ENCODE peak calls at places on chromosomes 2 and 18, in nine cellular contexts. P is left ventricle myocardium superior; L is hypothalamus; A is H9; V is foreskin fibroblast; F is progenitor cell of endocrine pancreas; Y is CD4-positive, alpha-beta T cell; K is CD8-positive, alpha-beta memory T cell; D is caudate nucleus. X is an unnamed sample.

GRCh38 chr18:21444465-21445023 is 156.0 kb downstream of the ESCO1 start:
- DNase-seq in P (no peak), L (no peak), A (peak; percentile 48), V (peak; percentile 71), F (no peak), Y (no peak), K (no peak), D (peak; percentile 6), X (no peak)

GRCh38 chr2:222404126-222404891 is 20.0 kb upstream of the SGPP2 start:
- DNase-seq in P (peak; percentile 26), L (no peak), A (no peak), V (no peak), F (no peak), Y (no peak), K (no peak), D (no peak), X (no peak)

GRCh38 chr2:219509780-219510511 is 4.3 kb upstream of the ASIC4 start:
- DNase-seq in P (peak; percentile 65), L (no peak), A (peak; percentile 87), V (peak; percentile 82), F (peak; percentile 59), Y (peak; percentile 38), K (peak; percentile 25), D (peak; percentile 49), X (no peak)

GRCh38 chr18:26941608-26942007 is 76.1 kb upstream of the AQP4 start:
- DNase-seq in P (no peak), L (no peak), A (no peak), V (no peak), F (no peak), Y (no peak), K (no peak), D (no peak), X (no peak)

GRCh38 chr2:65353927-65354326 is 78.5 kb downstream of the SPRED2 start:
- DNase-seq in P (no peak), L (no peak), A (no peak), V (no peak), F (no peak), Y (no peak), K (no peak), D (no peak), X (no peak)

GRCh38 chr2:88765154-88765948 is 73.9 kb downstream of the RPIA start:
- DNase-seq in P (peak; percentile 35), L (no peak), A (peak; percentile 68), V (peak; percentile 54), F (peak; percentile 17), Y (no peak), K (no peak), D (peak; percentile 2), X (no peak)

GRCh38 chr2:94947097-94948016 is 76.1 kb downstream of the TEKT4 start:
- DNase-seq in P (no peak), L (no peak), A (no peak), V (no peak), F (no peak), Y (no peak), K (no peak), D (no peak), X (no peak)

GRCh38 chr2:113823729-113824595 is 65.9 kb upstream of the ACTR3 start:
- DNase-seq in P (no peak), L (no peak), A (no peak), V (peak; percentile 5), F (no peak), Y (no peak), K (no peak), D (no peak), X (no peak)

GRCh38 chr2:46490521-46491141 is 11.3 kb downstream of the TMEM247 start:
- DNase-seq in P (peak; percentile 75), L (no peak), A (peak; percentile 50), V (peak; percentile 60), F (no peak), Y (no peak), K (no peak), D (peak; percentile 68), X (no peak)

GRCh38 chr2:71455011-71455740 is 1.8 kb downstream of the DYSF start:
- DNase-seq in P (no peak), L (no peak), A (peak; percentile 50), V (no peak), F (no peak), Y (no peak), K (no peak), D (no peak), X (no peak)

GRCh38 chr18:44671914-44672313 is 8.8 kb upstream of the SETBP1 start:
- DNase-seq in P (no peak), L (no peak), A (no peak), V (no peak), F (no peak), Y (no peak), K (no peak), D (no peak), X (no peak)

GRCh38 chr2:44618378-44619023 is 256.8 kb downstream of the CAMKMT start:
- DNase-seq in P (no peak), L (no peak), A (no peak), V (no peak), F (no peak), Y (no peak), K (no peak), D (peak; percentile 4), X (no peak)

GRCh38 chr2:203404996-203405395 is 76.8 kb downstream of the ABI2 start:
- DNase-seq in P (no peak), L (no peak), A (no peak), V (peak; percentile 28), F (no peak), Y (no peak), K (no peak), D (no peak), X (no peak)

X was measured in Right ventricle myocardium inferior.